ENCODE peak calls at places on chromosomes 6 and 20, in five cellular contexts. Z is iPS-NIHi11, X is amniotic stem cell, G is caudate nucleus, I is stromal cell of bone marrow. L is an unnamed sample.

GRCh38 chr6:111522393-111523020 is 39.5 kb upstream of the REV3L start:
- DNase-seq in X (no peak), Z (no peak), G (no peak), I (no peak), L (no peak)

GRCh38 chr6:109379706-109380105 is 2.6 kb downstream of the CD164 start:
- DNase-seq in X (no peak), G (no peak), I (no peak), Z (no peak), L (no peak)

GRCh38 chr20:32528291-32528891 is 56.7 kb downstream of the NOL4L start:
- DNase-seq in G (no peak), Z (no peak), I (no peak), X (no peak), L (no peak)

GRCh38 chr6:7201732-7202541 is 94.2 kb downstream of the RREB1 start:
- DNase-seq in I (no peak), Z (no peak), G (peak; percentile 8), X (no peak), L (no peak)

GRCh38 chr6:25175216-25175615 is 104.0 kb upstream of the CARMIL1 start:
- DNase-seq in I (no peak), Z (no peak), G (no peak), X (no peak), L (no peak)

GRCh38 chr20:38130687-38131587 is 34.1 kb downstream of the TGM2 start:
- DNase-seq in X (no peak), I (no peak), G (no peak), Z (no peak), L (no peak)

GRCh38 chr6:134979142-134979541 is 29.2 kb upstream of the ALDH8A1 start:
- DNase-seq in Z (no peak), X (no peak), I (no peak), G (no peak), L (no peak)

GRCh38 chr6:43916924-43917877 is 147.2 kb downstream of the VEGFA start:
- DNase-seq in X (no peak), I (peak; percentile 64), Z (no peak), G (no peak), L (peak; percentile 88)